ENCODE peak calls at places on chromosomes 1 and 21, in nine cellular contexts. W is NCI-H524; J is Kasumi-1; Q is activated T-cell treated with anti-CD3 and anti-CD28 coated beads, Interleukin-2, amount 50 U/mL, for 72 hours; Y is stimulated activated CD4-positive, alpha-beta T cell treated with anti-CD3 and anti-CD28 coated beads, Interleukin-2, amount 100 ng/mL, for 24 hours; G is stimulated activated naive B cell treated with anti-CD40 and anti-IgM and Interleukin-4, amounts not matched to agents 10 μg/mL and 1 μg/mL and 100 μg/mL, for 72 hours; S is mucosa of descending colon; A is endothelial cell of umbilical vein; T is Right ventricle myocardium superior. D is an unnamed sample.

GRCh38 chr1:192580351-192580962 is 4.9 kb downstream of the RGS1 start:
- DNase-seq in A (peak), Q (peak), Y (no peak), G (no peak), T (no peak), W (no peak), J (peak), S (peak), D (peak)

GRCh38 chr1:226335653-226336052 is 26.7 kb upstream of the LIN9 start:
- DNase-seq in S (no peak), T (no peak), G (no peak), J (no peak), W (no peak), Q (no peak), Y (no peak), A (no peak), D (no peak)

GRCh38 chr21:34182436-34182835 is 109.1 kb downstream of the MRPS6 start:
- DNase-seq in G (no peak), T (no peak), J (no peak), A (no peak), Q (no peak), W (no peak), S (no peak), Y (no peak), D (no peak)

GRCh38 chr1:29706936-29707335 is 470.6 kb downstream of the PTPRU start:
- DNase-seq in J (no peak), T (no peak), G (peak), Y (peak), W (peak), S (no peak), Q (peak), A (peak), D (no peak)

GRCh38 chr1:15876357-15876756 is 28.9 kb downstream of the SPEN start:
- DNase-seq in G (no peak), W (no peak), A (no peak), T (no peak), Y (no peak), J (no peak), S (no peak), Q (no peak), D (no peak)

GRCh38 chr1:41679531-41679930 is 195.0 kb upstream of the EDN2 start:
- DNase-seq in W (no peak), Y (no peak), J (no peak), S (no peak), Q (no peak), G (no peak), A (no peak), T (no peak), D (no peak)

GRCh38 chr1:175765293-175765692 is 21.9 kb upstream of the TNR start:
- DNase-seq in Q (no peak), G (no peak), J (no peak), S (no peak), W (no peak), Y (no peak), T (no peak), A (no peak), D (no peak)

GRCh38 chr1:206933333-206933945 is 11.7 kb upstream of the FCMR start:
- DNase-seq in Y (peak), S (peak), Q (peak), W (no peak), T (peak), A (peak), G (peak), J (peak), D (no peak)

GRCh38 chr1:73953186-73953585 is 244.8 kb downstream of the LRRIQ3 start:
- DNase-seq in S (no peak), A (no peak), W (no peak), J (no peak), Y (no peak), G (no peak), T (no peak), Q (no peak), D (no peak)

GRCh38 chr1:150194381-150195031 is 41.4 kb downstream of the ANP32E start:
- DNase-seq in W (no peak), G (no peak), S (no peak), J (no peak), Y (no peak), A (no peak), Q (no peak), T (no peak), D (no peak)

GRCh38 chr1:243287128-243287470 is 31.3 kb downstream of the SDCCAG8 start:
- DNase-seq in J (no peak), W (no peak), S (no peak), Y (no peak), A (no peak), Q (no peak), T (no peak), G (no peak), D (no peak)

GRCh38 chr1:151060241-151061011 is at the start of gene MLLT11:
- DNase-seq in Q (no peak), A (peak), W (peak), G (no peak), S (peak), J (peak), T (peak), Y (no peak), D (peak)

D was measured in colonic mucosa.